ENCODE peak calls at places on chromosomes 4 and X, in four cellular contexts. I, Y, O and L are unnamed samples.

GRCh38 chr4:3262208-3263052 is 13.5 kb downstream of the MSANTD1 start:
- DNase-seq in I (no peak), O (no peak), Y (no peak), L (no peak)

GRCh38 chrX:111181883-111182400 is 86.0 kb downstream of the PAK3 start:
- DNase-seq in Y (no peak), O (no peak), I (no peak), L (no peak)

GRCh38 chr4:1767058-1767769 is 25.9 kb upstream of the FGFR3 start:
- DNase-seq in Y (no peak), O (peak), I (no peak), L (peak)

GRCh38 chrX:111490683-111491082 is 20.8 kb upstream of the SERTM2 start:
- DNase-seq in Y (no peak), I (no peak), O (no peak), L (no peak)

GRCh38 chr4:166421556-166422156 is 548.6 kb downstream of the TLL1 start:
- DNase-seq in O (no peak), I (no peak), Y (no peak), L (peak)

GRCh38 chrX:19658030-19658429 is 142.7 kb upstream of the MAP3K15 start:
- DNase-seq in I (no peak), Y (no peak), O (no peak), L (peak)

GRCh38 chr4:119906277-119906676 is 160.4 kb downstream of the MAD2L1 start:
- DNase-seq in Y (no peak), O (no peak), I (no peak), L (no peak)

GRCh38 chrX:120120223-120120622 is 4.5 kb upstream of the RHOXF1 start:
- DNase-seq in I (no peak), O (no peak), Y (no peak), L (peak)

GRCh38 chrX:153862369-153863250 is 23.4 kb downstream of the L1CAM start:
- DNase-seq in I (no peak), O (no peak), Y (no peak), L (no peak)

GRCh38 chrX:47216393-47216925 is 2.0 kb upstream of the CDK16 start:
- DNase-seq in I (no peak), O (no peak), Y (no peak), L (no peak)

GRCh38 chr4:1164956-1165545 is 7.3 kb downstream of the SPON2 start:
- DNase-seq in Y (no peak), I (no peak), O (no peak), L (no peak)

GRCh38 chr4:47486306-47486705 is 1.2 kb downstream of the ATP10D start:
- DNase-seq in O (no peak), Y (peak), I (no peak), L (no peak)

GRCh38 chrX:7083021-7083420 is 64.5 kb upstream of the STS start:
- DNase-seq in Y (no peak), O (no peak), I (no peak), L (no peak)

GRCh38 chr4:78056265-78057129 is 626 bp upstream of the FRAS1 start:
- DNase-seq in O (peak), Y (peak), I (no peak), L (peak)

GRCh38 chr4:53905281-53905934 is 159.0 kb downstream of the CHIC2 start:
- DNase-seq in Y (no peak), O (no peak), I (no peak), L (peak)

GRCh38 chr4:7287918-7288280 is 95.6 kb downstream of the SORCS2 start:
- DNase-seq in I (no peak), O (no peak), Y (no peak), L (no peak)

GRCh38 chr4:89137695-89138094 is 26.4 kb downstream of the TIGD2 start:
- DNase-seq in O (no peak), Y (no peak), I (no peak), L (no peak)

GRCh38 chr4:8103991-8104390 is 54.6 kb downstream of the ABLIM2 start:
- DNase-seq in O (no peak), Y (no peak), I (no peak), L (no peak)

DNA sequence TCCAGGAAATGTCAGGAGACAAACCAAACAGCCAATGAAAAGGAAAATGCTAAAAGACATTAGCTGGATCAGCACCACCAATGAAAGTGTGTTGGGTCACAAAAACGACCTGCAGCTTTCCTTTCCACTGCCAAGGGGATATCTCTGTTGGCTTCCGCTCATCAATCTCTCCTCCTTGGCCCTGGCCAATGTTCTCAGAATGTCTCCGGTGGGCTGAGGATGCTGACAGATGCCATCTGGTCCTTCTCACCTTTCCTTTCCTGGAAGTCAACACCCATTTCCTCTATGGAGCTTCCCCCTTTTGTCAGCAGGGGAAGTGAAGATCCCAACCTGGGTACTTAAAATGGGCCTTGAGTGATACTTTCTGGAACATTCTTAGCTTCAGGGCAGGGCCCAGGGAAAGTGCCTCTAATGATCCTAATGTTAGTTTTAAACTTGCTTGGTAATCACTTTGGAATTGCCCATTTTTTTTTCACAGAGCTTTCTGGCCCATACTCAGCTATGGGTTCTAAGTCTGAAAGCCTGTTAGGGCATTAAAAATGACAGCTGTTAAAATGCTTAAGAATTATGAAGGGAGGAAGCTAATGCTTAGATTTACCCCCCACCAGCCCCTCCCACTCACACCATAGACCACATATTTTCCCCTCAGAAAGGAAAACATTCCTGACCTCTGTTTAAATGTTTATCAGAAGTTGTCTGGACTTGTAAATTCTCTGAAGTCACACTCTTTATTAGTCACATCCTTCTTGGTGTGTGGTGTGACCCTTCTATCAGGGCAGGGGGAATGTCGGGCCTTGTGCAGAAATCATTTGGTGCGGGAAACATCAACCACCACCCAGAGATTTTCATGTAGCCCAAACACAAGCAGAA is 29.2 kb downstream of the IGFBP7 start:
- DNase-seq in Y (peak), I (no peak), O (no peak), L (peak)
- TF ChIP-seq FOS in Y (peak), I (no peak), O (no peak), L (peak)

DNA sequence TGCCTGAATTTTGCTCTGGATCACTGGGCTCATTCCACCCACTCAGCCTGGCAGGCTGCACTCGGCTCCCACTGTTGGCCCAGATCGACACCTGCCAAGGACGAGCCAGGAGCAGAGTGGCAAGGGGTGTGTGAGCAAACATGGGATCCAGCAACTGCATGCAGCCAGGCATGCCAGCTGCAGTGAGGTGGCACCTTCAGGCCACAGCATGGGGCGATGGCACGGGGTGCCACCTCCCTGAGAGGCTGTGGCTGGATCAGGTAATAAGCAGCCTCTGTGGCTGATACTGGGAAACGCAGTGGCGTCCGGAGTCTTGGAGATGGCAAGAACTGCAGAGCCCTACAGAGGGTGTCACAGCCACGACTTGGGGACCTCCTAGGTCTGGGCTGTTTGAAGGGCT is 244.5 kb upstream of the FSTL5 start:
- DNase-seq in I (no peak), O (no peak), Y (no peak), L (no peak)
- TF ChIP-seq FOS in I (no peak), O (no peak), Y (no peak), L (no peak)

GRCh38 chr4:10179957-10180602 is 63.5 kb upstream of the WDR1 start:
- DNase-seq in O (no peak), Y (no peak), I (no peak), L (peak)

GRCh38 chr4:10181745-10182445 is 65.3 kb upstream of the WDR1 start:
- DNase-seq in Y (no peak), I (no peak), O (peak), L (no peak)

GRCh38 chr4:10180927-10181744 is 64.5 kb upstream of the WDR1 start:
- DNase-seq in O (peak), I (no peak), Y (peak), L (peak)

GRCh38 chr4:10178763-10179162 is 62.2 kb upstream of the WDR1 start:
- DNase-seq in Y (no peak), I (no peak), O (no peak), L (no peak)

GRCh38 chr4:10180603-10180926 is 64.0 kb upstream of the WDR1 start:
- DNase-seq in I (no peak), Y (no peak), O (peak), L (no peak)
- TF ChIP-seq FOS in I (no peak), Y (no peak), O (no peak), L (no peak)

GRCh38 chr4:37463033-37463432 is 218.5 kb downstream of the NWD2 start:
- DNase-seq in Y (no peak), O (no peak), I (no peak), L (no peak)

GRCh38 chr4:37467223-37467622 is 219.0 kb downstream of the RELL1 start:
- DNase-seq in Y (no peak), O (no peak), I (no peak), L (no peak)

GRCh38 chr4:37464373-37464772 is 219.8 kb downstream of the NWD2 start:
- DNase-seq in O (no peak), Y (no peak), I (no peak), L (no peak)

GRCh38 chr4:37461801-37462200 is 217.3 kb downstream of the NWD2 start:
- DNase-seq in O (no peak), I (no peak), Y (no peak), L (no peak)

GRCh38 chr4:37463457-37463856 is 218.9 kb downstream of the NWD2 start:
- DNase-seq in I (no peak), O (no peak), Y (no peak), L (no peak)
- TF ChIP-seq FOS in I (no peak), O (no peak), Y (no peak), L (no peak)

GRCh38 chrX:129077384-129077783 is 445.9 kb downstream of the SMARCA1 start:
- DNase-seq in I (no peak), Y (no peak), O (no peak), L (no peak)
- TF ChIP-seq FOS in I (no peak), Y (no peak), O (no peak), L (no peak)

DNA sequence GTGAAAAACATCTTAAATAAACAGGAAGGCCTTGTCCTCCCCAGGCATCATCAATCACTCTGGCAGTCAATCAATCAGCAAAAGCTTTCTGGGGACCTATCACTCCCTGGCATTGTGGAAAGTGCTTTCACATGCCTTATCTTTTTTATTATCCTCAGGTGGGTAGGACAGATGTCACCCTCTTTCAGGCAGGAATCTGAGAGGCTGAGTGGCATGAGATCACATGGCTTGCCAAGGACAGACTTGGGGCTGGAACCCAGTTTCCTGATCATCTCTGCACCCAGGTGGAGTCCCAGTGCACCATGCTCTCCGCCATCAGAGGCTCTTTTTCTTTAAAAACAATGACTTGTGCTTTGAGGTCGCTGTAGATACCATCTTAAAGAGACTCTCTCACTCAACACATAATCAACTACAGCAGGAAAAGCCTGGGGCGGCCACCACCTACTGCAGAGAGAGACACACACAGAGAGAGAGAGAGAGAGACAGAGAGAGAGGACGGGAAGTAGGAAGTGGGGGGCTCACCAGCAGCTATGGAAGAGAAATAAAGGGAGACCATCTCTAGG is 282.7 kb downstream of the PTTG2 start:
- DNase-seq in Y (no peak), O (peak), I (no peak), L (no peak)
- TF ChIP-seq FOS in Y (no peak), O (no peak), I (no peak), L (no peak)